ENCODE peak calls at places on chromosome 2, in four cellular contexts. J is HFFc6, F is WTC11, H is lower lobe of right lung. L is an unnamed sample.

GRCh38 chr2:36849265-36849664 is 117.1 kb downstream of the STRN start:
- DNase-seq in H (no peak), J (no peak), F (no peak), L (no peak)

GRCh38 chr2:14520385-14520945 is 112.1 kb upstream of the LRATD1 start:
- DNase-seq in J (no peak), F (no peak), H (no peak), L (no peak)

GRCh38 chr2:176187306-176188217 is 906 bp upstream of the HOXD1 start:
- DNase-seq in F (peak), H (no peak), J (no peak), L (no peak)

GRCh38 chr2:190382851-190383250 is 25.3 kb upstream of the MFSD6 start:
- DNase-seq in H (no peak), F (no peak), J (peak), L (no peak)

GRCh38 chr2:172179045-172179742 is 76.5 kb upstream of the DLX2 start:
- DNase-seq in J (peak), F (no peak), H (no peak), L (no peak)

GRCh38 chr2:190465060-190465459 is 56.9 kb downstream of the MFSD6 start:
- DNase-seq in J (no peak), F (no peak), H (no peak), L (no peak)

GRCh38 chr2:25168256-25169072 is at the start of gene POMC:
- DNase-seq in F (peak), H (peak), J (no peak), L (no peak)

GRCh38 chr2:153287109-153287801 is 191.3 kb downstream of the RPRM start:
- DNase-seq in F (peak), H (no peak), J (no peak), L (no peak)

GRCh38 chr2:152395132-152396024 is 60.4 kb downstream of the FMNL2 start:
- DNase-seq in H (no peak), J (peak), F (no peak), L (no peak)

GRCh38 chr2:178177066-178177679 is 17.1 kb upstream of the OSBPL6 start:
- DNase-seq in J (peak), F (no peak), H (no peak), L (no peak)

GRCh38 chr2:9179572-9180201 is 26.9 kb upstream of the ASAP2 start:
- DNase-seq in H (no peak), F (no peak), J (peak), L (no peak)

GRCh38 chr2:70962211-70962884 is 16.1 kb upstream of the ANKRD53 start:
- DNase-seq in F (no peak), H (no peak), J (no peak), L (no peak)

GRCh38 chr2:226048625-226049024 is 649.1 kb downstream of the NYAP2 start:
- DNase-seq in H (no peak), J (peak), F (no peak), L (no peak)

GRCh38 chr2:171404258-171404657 is 29.5 kb downstream of the METTL8 start:
- DNase-seq in J (peak), H (no peak), F (no peak), L (no peak)

GRCh38 chr2:61855178-61855523 is 1.3 kb upstream of the FAM161A start:
- DNase-seq in J (no peak), F (peak), H (no peak), L (no peak)

GRCh38 chr2:240918258-240919091 is 12.3 kb downstream of the CROCC2 start:
- DNase-seq in H (peak), F (peak), J (no peak), L (peak)

GRCh38 chr2:176136375-176137248 is 7.1 kb downstream of the HOXD8 start:
- DNase-seq in H (no peak), F (peak), J (no peak), L (no peak)

GRCh38 chr2:25062461-25062860 is 20.6 kb downstream of the EFR3B start:
- DNase-seq in F (peak), J (no peak), H (no peak), L (no peak)

GRCh38 chr2:235740821-235741220 is 247.0 kb downstream of the AGAP1 start:
- DNase-seq in F (peak), H (no peak), J (no peak), L (no peak)

GRCh38 chr2:182077023-182077422 is 91.4 kb downstream of the PPP1R1C start:
- DNase-seq in F (no peak), J (peak), H (no peak), L (no peak)

GRCh38 chr2:10839813-10840212 is 27.2 kb upstream of the PDIA6 start:
- DNase-seq in H (no peak), J (no peak), F (peak), L (no peak)

GRCh38 chr2:17083902-17084301 is 418.3 kb upstream of the CYRIA start:
- DNase-seq in J (no peak), F (no peak), H (no peak), L (no peak)

GRCh38 chr2:68302281-68302680 is 17.5 kb downstream of the CNRIP1 start:
- DNase-seq in F (no peak), H (no peak), J (peak), L (no peak)

GRCh38 chr2:96848264-96848663 is 4.4 kb upstream of the ANKRD23 start:
- DNase-seq in J (no peak), F (no peak), H (no peak), L (peak)

GRCh38 chr2:37688771-37689468 is 17.5 kb upstream of the CDC42EP3 start:
- DNase-seq in J (peak), H (no peak), F (no peak), L (no peak)

GRCh38 chr2:84129018-84129417 is 330.1 kb downstream of the SUCLG1 start:
- DNase-seq in H (no peak), J (no peak), F (no peak), L (no peak)

GRCh38 chr2:147610491-147611050 is 234.3 kb upstream of the ACVR2A start:
- DNase-seq in H (no peak), J (no peak), F (no peak), L (no peak)

GRCh38 chr2:118115761-118116160 is 27.5 kb downstream of the INSIG2 start:
- DNase-seq in J (no peak), F (no peak), H (no peak), L (no peak)

GRCh38 chr2:108927936-108928659 is 60.9 kb downstream of the EDAR start:
- DNase-seq in J (peak), F (peak), H (no peak), L (no peak)

GRCh38 chr2:152924722-152925121 is 206.3 kb downstream of the ARL6IP6 start:
- DNase-seq in F (no peak), H (peak), J (no peak), L (no peak)

GRCh38 chr2:235390816-235391194 is 103.0 kb upstream of the AGAP1 start:
- DNase-seq in F (no peak), H (no peak), J (no peak), L (no peak)

GRCh38 chr2:85132392-85132791 is 800 bp upstream of the TCF7L1 start:
- DNase-seq in J (no peak), H (no peak), F (peak), L (no peak)

GRCh38 chr2:215773728-215774127 is 239.6 kb downstream of the MREG start:
- DNase-seq in H (peak), J (peak), F (no peak), L (no peak)

GRCh38 chr2:53515435-53516332 is 251.9 kb upstream of the CHAC2 start:
- DNase-seq in F (peak), H (no peak), J (no peak), L (no peak)
- TF ChIP-seq CTCF in F (no peak), H (peak), J (peak), L (peak)

GRCh38 chr2:75162897-75163296 is 36.4 kb downstream of the TACR1 start:
- DNase-seq in F (no peak), H (no peak), J (no peak), L (no peak)

GRCh38 chr2:75155115-75155514 is 44.2 kb downstream of the TACR1 start:
- DNase-seq in F (no peak), J (peak), H (no peak), L (no peak)

GRCh38 chr2:75153221-75153620 is 46.1 kb downstream of the TACR1 start:
- DNase-seq in F (no peak), H (no peak), J (no peak), L (no peak)

DNA sequence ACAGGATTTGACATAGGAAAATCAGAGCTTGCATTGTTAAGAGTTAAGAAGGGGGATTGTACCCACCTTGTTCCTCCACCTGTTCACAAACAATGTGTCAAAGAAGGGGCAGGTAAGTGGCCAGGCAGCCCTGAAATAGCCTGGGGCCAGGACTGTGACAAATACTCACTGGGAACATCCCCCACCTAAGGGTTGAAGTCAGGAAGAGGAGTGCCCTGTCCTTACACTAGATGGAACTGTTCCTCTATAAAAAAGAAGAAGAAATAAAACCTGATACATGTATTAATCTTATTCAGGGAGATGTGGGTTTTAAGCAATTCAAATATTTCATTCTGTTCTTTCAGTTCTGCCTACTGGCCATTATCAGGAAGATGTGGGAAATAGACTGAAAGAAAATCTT is 41.9 kb downstream of the TACR1 start:
- DNase-seq in J (no peak), F (no peak), H (no peak), L (no peak)
- TF ChIP-seq CTCF in J (peak), F (no peak), H (no peak), L (peak)

DNA sequence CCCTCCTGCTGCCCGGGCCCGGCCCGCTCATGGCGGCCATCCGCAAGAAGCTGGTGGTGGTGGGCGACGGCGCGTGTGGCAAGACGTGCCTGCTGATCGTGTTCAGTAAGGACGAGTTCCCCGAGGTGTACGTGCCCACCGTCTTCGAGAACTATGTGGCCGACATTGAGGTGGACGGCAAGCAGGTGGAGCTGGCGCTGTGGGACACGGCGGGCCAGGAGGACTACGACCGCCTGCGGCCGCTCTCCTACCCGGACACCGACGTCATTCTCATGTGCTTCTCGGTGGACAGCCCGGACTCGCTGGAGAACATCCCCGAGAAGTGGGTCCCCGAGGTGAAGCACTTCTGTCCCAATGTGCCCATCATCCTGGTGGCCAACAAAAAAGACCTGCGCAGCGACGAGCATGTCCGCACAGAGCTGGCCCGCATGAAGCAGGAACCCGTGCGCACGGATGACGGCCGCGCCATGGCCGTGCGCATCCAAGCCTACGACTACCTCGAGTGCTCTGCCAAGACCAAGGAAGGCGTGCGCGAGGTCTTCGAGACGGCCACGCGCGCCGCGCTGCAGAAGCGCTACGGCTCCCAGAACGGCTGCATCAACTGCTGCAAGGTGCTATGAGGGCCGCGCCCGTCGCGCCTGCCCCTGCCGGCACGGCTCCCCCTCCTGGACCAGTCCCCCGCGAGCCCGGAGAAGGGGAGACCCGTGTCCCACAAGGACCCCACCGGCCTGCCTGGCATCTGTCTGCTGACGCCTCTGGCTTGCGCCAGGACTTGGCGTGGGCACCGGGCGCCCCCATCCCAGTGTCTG is 767 bp downstream of the RHOB start:
- DNase-seq in J (no peak), H (peak), F (peak), L (peak)
- TF ChIP-seq CTCF in J (no peak), H (no peak), F (no peak), L (peak)

GRCh38 chr2:7007846-7008741 is 90.9 kb downstream of the RNF144A start:
- DNase-seq in H (peak), F (no peak), J (no peak), L (no peak)
- TF ChIP-seq CTCF in H (peak), F (no peak), J (no peak), L (peak)

GRCh38 chr2:207163053-207163814 is 2.5 kb downstream of the KLF7 start:
- DNase-seq in F (no peak), H (no peak), J (peak), L (no peak)
- TF ChIP-seq CTCF in F (no peak), H (no peak), J (no peak), L (no peak)

GRCh38 chr2:193581807-193582206 is 1387.1 kb upstream of the TMEFF2 start:
- DNase-seq in H (no peak), J (no peak), F (no peak), L (no peak)

GRCh38 chr2:193580176-193580950 is 1385.6 kb upstream of the TMEFF2 start:
- DNase-seq in J (no peak), H (no peak), F (no peak), L (no peak)

GRCh38 chr2:193584001-193584400 is 1389.3 kb upstream of the TMEFF2 start:
- DNase-seq in F (peak), J (no peak), H (no peak), L (no peak)

GRCh38 chr2:193584522-193584938 is 1389.8 kb upstream of the TMEFF2 start:
- DNase-seq in H (no peak), J (no peak), F (no peak), L (no peak)
- TF ChIP-seq CTCF in H (no peak), J (no peak), F (peak), L (peak)

DNA sequence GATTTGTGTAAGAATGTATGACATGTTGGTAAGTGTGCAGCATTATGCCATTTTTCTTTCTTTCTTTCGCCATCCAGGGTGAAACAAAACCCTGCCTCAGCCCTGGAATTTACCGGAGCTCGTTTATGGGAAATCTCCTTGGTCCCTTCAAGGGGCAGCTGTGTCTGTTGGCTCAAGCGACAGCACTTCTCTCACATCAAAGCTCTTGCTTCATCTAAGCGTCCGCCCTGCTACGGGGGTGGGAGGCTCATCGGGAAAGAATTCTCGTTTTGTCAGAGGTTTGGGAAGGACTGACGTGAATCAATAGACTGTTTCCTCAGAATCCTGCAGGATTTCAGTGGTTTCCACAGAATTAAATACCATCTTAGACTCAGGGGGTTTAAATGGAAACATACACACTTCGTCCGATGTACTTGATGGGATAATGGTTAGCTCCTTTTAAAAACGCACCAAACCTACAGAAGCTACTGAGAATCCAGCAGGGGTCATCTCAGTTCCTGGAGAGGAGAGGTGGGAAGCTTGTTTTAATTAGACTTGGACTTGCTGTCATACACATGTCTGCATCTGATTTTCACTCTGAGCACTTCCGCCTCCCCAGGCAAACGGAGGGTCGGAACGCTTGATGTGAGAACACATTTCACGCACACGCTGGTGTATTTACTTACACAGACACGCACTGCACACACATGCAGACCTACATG is 91.5 kb downstream of the ASB1 start:
- DNase-seq in F (no peak), J (peak), H (no peak), L (peak)
- TF ChIP-seq CTCF in F (no peak), J (peak), H (no peak), L (no peak)

L was measured in chondrocyte.